ENCODE peak calls at places on chromosome 4, in eight cellular contexts. One of them, this sample, is unnamed.

GRCh38 chr4:15958562-15958961 is 4.4 kb downstream of the FGFBP2 start:
- DNase-seq in G401: no peak
- DNase-seq in activated effector memory CD4-positive, alpha-beta T cell treated with Interleukin-2 at 50 U/mL for 16 hours: no peak
- DNase-seq in iPS-NIHi11: no peak
- DNase-seq in RWPE2: no peak
- DNase-seq in amygdala: no peak
- DNase-seq in stimulated activated CD4-positive, alpha-beta T cell treated with anti-CD3 and anti-CD28 coated beads, TNF-alpha, amount 100 ng/mL, for 4 hours: no peak
- DNase-seq in memory B cell: no peak
- DNase-seq in this sample: no peak

GRCh38 chr4:110840221-110840654 is 217.4 kb upstream of the PITX2 start:
- DNase-seq in memory B cell: no peak
- DNase-seq in amygdala: no peak
- DNase-seq in RWPE2: no peak
- DNase-seq in activated effector memory CD4-positive, alpha-beta T cell treated with Interleukin-2 at 50 U/mL for 16 hours: no peak
- DNase-seq in stimulated activated CD4-positive, alpha-beta T cell treated with anti-CD3 and anti-CD28 coated beads, TNF-alpha, amount 100 ng/mL, for 4 hours: no peak
- DNase-seq in iPS-NIHi11: no peak
- DNase-seq in G401: no peak
- DNase-seq in this sample: no peak

GRCh38 chr4:76658231-76659102 is 223.4 kb downstream of the SHROOM3 start:
- DNase-seq in iPS-NIHi11: no peak
- DNase-seq in amygdala: no peak
- DNase-seq in activated effector memory CD4-positive, alpha-beta T cell treated with Interleukin-2 at 50 U/mL for 16 hours: no peak
- DNase-seq in stimulated activated CD4-positive, alpha-beta T cell treated with anti-CD3 and anti-CD28 coated beads, TNF-alpha, amount 100 ng/mL, for 4 hours: no peak
- DNase-seq in G401: no peak
- DNase-seq in RWPE2: no peak
- DNase-seq in memory B cell: no peak
- DNase-seq in this sample: no peak

GRCh38 chr4:139666735-139667266 is 1.2 kb downstream of the MGST2 start:
- DNase-seq in G401: peak; percentile 79
- DNase-seq in RWPE2: no peak
- DNase-seq in stimulated activated CD4-positive, alpha-beta T cell treated with anti-CD3 and anti-CD28 coated beads, TNF-alpha, amount 100 ng/mL, for 4 hours: no peak
- DNase-seq in memory B cell: no peak
- DNase-seq in activated effector memory CD4-positive, alpha-beta T cell treated with Interleukin-2 at 50 U/mL for 16 hours: no peak
- DNase-seq in iPS-NIHi11: peak; percentile 55
- DNase-seq in amygdala: no peak
- DNase-seq in this sample: no peak

GRCh38 chr4:128946929-128947328 is 137.4 kb downstream of the JADE1 start:
- DNase-seq in RWPE2: no peak
- DNase-seq in iPS-NIHi11: no peak
- DNase-seq in memory B cell: no peak
- DNase-seq in amygdala: no peak
- DNase-seq in G401: no peak
- DNase-seq in stimulated activated CD4-positive, alpha-beta T cell treated with anti-CD3 and anti-CD28 coated beads, TNF-alpha, amount 100 ng/mL, for 4 hours: no peak
- DNase-seq in activated effector memory CD4-positive, alpha-beta T cell treated with Interleukin-2 at 50 U/mL for 16 hours: no peak
- DNase-seq in this sample: no peak

GRCh38 chr4:8472689-8473197 is 32.2 kb downstream of the TRMT44 start:
- DNase-seq in RWPE2: no peak
- DNase-seq in activated effector memory CD4-positive, alpha-beta T cell treated with Interleukin-2 at 50 U/mL for 16 hours: no peak
- DNase-seq in iPS-NIHi11: no peak
- DNase-seq in stimulated activated CD4-positive, alpha-beta T cell treated with anti-CD3 and anti-CD28 coated beads, TNF-alpha, amount 100 ng/mL, for 4 hours: no peak
- DNase-seq in amygdala: no peak
- DNase-seq in memory B cell: no peak
- DNase-seq in G401: no peak
- DNase-seq in this sample: no peak

GRCh38 chr4:184437988-184438774 is 36.2 kb downstream of the IRF2 start:
- DNase-seq in amygdala: no peak
- DNase-seq in stimulated activated CD4-positive, alpha-beta T cell treated with anti-CD3 and anti-CD28 coated beads, TNF-alpha, amount 100 ng/mL, for 4 hours: no peak
- DNase-seq in iPS-NIHi11: no peak
- DNase-seq in RWPE2: no peak
- DNase-seq in G401: no peak
- DNase-seq in activated effector memory CD4-positive, alpha-beta T cell treated with Interleukin-2 at 50 U/mL for 16 hours: no peak
- DNase-seq in memory B cell: no peak
- DNase-seq in this sample: no peak

GRCh38 chr4:16532240-16532990 is 306.1 kb upstream of the TAPT1 start:
- DNase-seq in amygdala: no peak
- DNase-seq in RWPE2: no peak
- DNase-seq in G401: no peak
- DNase-seq in activated effector memory CD4-positive, alpha-beta T cell treated with Interleukin-2 at 50 U/mL for 16 hours: no peak
- DNase-seq in memory B cell: no peak
- DNase-seq in stimulated activated CD4-positive, alpha-beta T cell treated with anti-CD3 and anti-CD28 coated beads, TNF-alpha, amount 100 ng/mL, for 4 hours: no peak
- DNase-seq in iPS-NIHi11: no peak
- DNase-seq in this sample: no peak

GRCh38 chr4:121819216-121819980 is 4.3 kb downstream of the CCNA2 start:
- DNase-seq in activated effector memory CD4-positive, alpha-beta T cell treated with Interleukin-2 at 50 U/mL for 16 hours: no peak
- DNase-seq in memory B cell: no peak
- DNase-seq in stimulated activated CD4-positive, alpha-beta T cell treated with anti-CD3 and anti-CD28 coated beads, TNF-alpha, amount 100 ng/mL, for 4 hours: no peak
- DNase-seq in iPS-NIHi11: no peak
- DNase-seq in RWPE2: no peak
- DNase-seq in G401: no peak
- DNase-seq in amygdala: no peak
- DNase-seq in this sample: no peak

GRCh38 chr4:104906274-104906673 is 240.4 kb upstream of the TET2 start:
- DNase-seq in amygdala: no peak
- DNase-seq in activated effector memory CD4-positive, alpha-beta T cell treated with Interleukin-2 at 50 U/mL for 16 hours: no peak
- DNase-seq in stimulated activated CD4-positive, alpha-beta T cell treated with anti-CD3 and anti-CD28 coated beads, TNF-alpha, amount 100 ng/mL, for 4 hours: no peak
- DNase-seq in RWPE2: no peak
- DNase-seq in iPS-NIHi11: no peak
- DNase-seq in memory B cell: no peak
- DNase-seq in G401: no peak
- DNase-seq in this sample: no peak

GRCh38 chr4:157115613-157116340 is 39.8 kb downstream of the GLRB start:
- DNase-seq in activated effector memory CD4-positive, alpha-beta T cell treated with Interleukin-2 at 50 U/mL for 16 hours: no peak
- DNase-seq in G401: no peak
- DNase-seq in iPS-NIHi11: no peak
- DNase-seq in RWPE2: no peak
- DNase-seq in amygdala: no peak
- DNase-seq in memory B cell: no peak
- DNase-seq in stimulated activated CD4-positive, alpha-beta T cell treated with anti-CD3 and anti-CD28 coated beads, TNF-alpha, amount 100 ng/mL, for 4 hours: no peak
- DNase-seq in this sample: no peak

GRCh38 chr4:16827762-16828724 is 70.4 kb downstream of the LDB2 start:
- DNase-seq in memory B cell: no peak
- DNase-seq in G401: no peak
- DNase-seq in RWPE2: no peak
- DNase-seq in stimulated activated CD4-positive, alpha-beta T cell treated with anti-CD3 and anti-CD28 coated beads, TNF-alpha, amount 100 ng/mL, for 4 hours: no peak
- DNase-seq in iPS-NIHi11: no peak
- DNase-seq in amygdala: no peak
- DNase-seq in activated effector memory CD4-positive, alpha-beta T cell treated with Interleukin-2 at 50 U/mL for 16 hours: no peak
- DNase-seq in this sample: no peak

GRCh38 chr4:128275351-128275750 is 12.3 kb downstream of the PGRMC2 start:
- DNase-seq in activated effector memory CD4-positive, alpha-beta T cell treated with Interleukin-2 at 50 U/mL for 16 hours: no peak
- DNase-seq in G401: no peak
- DNase-seq in iPS-NIHi11: no peak
- DNase-seq in amygdala: no peak
- DNase-seq in memory B cell: no peak
- DNase-seq in stimulated activated CD4-positive, alpha-beta T cell treated with anti-CD3 and anti-CD28 coated beads, TNF-alpha, amount 100 ng/mL, for 4 hours: no peak
- DNase-seq in RWPE2: no peak
- DNase-seq in this sample: no peak

GRCh38 chr4:40325406-40326019 is 9.6 kb upstream of the CHRNA9 start:
- DNase-seq in RWPE2: no peak
- DNase-seq in amygdala: no peak
- DNase-seq in stimulated activated CD4-positive, alpha-beta T cell treated with anti-CD3 and anti-CD28 coated beads, TNF-alpha, amount 100 ng/mL, for 4 hours: peak; percentile 40
- DNase-seq in iPS-NIHi11: peak; percentile 69
- DNase-seq in memory B cell: no peak
- DNase-seq in activated effector memory CD4-positive, alpha-beta T cell treated with Interleukin-2 at 50 U/mL for 16 hours: peak; percentile 28
- DNase-seq in G401: peak; percentile 70
- DNase-seq in this sample: peak; percentile 45

GRCh38 chr4:183153190-183153916 is 54.3 kb downstream of the WWC2 start:
- DNase-seq in activated effector memory CD4-positive, alpha-beta T cell treated with Interleukin-2 at 50 U/mL for 16 hours: no peak
- DNase-seq in stimulated activated CD4-positive, alpha-beta T cell treated with anti-CD3 and anti-CD28 coated beads, TNF-alpha, amount 100 ng/mL, for 4 hours: no peak
- DNase-seq in amygdala: no peak
- DNase-seq in RWPE2: no peak
- DNase-seq in iPS-NIHi11: no peak
- DNase-seq in G401: no peak
- DNase-seq in memory B cell: no peak
- DNase-seq in this sample: no peak

GRCh38 chr4:3874525-3875110 is 108.4 kb downstream of the ADRA2C start:
- DNase-seq in RWPE2: peak; percentile 14
- DNase-seq in iPS-NIHi11: no peak
- DNase-seq in stimulated activated CD4-positive, alpha-beta T cell treated with anti-CD3 and anti-CD28 coated beads, TNF-alpha, amount 100 ng/mL, for 4 hours: no peak
- DNase-seq in memory B cell: no peak
- DNase-seq in G401: no peak
- DNase-seq in activated effector memory CD4-positive, alpha-beta T cell treated with Interleukin-2 at 50 U/mL for 16 hours: no peak
- DNase-seq in amygdala: no peak
- DNase-seq in this sample: no peak

GRCh38 chr4:152937535-152938236 is 1.6 kb downstream of the FHDC1 start:
- DNase-seq in G401: peak; percentile 50
- DNase-seq in activated effector memory CD4-positive, alpha-beta T cell treated with Interleukin-2 at 50 U/mL for 16 hours: no peak
- DNase-seq in stimulated activated CD4-positive, alpha-beta T cell treated with anti-CD3 and anti-CD28 coated beads, TNF-alpha, amount 100 ng/mL, for 4 hours: no peak
- DNase-seq in amygdala: no peak
- DNase-seq in iPS-NIHi11: peak; percentile 61
- DNase-seq in RWPE2: no peak
- DNase-seq in memory B cell: peak; percentile 42
- DNase-seq in this sample: no peak

GRCh38 chr4:18847276-18847890 is 825.8 kb upstream of the LCORL start:
- DNase-seq in memory B cell: no peak
- DNase-seq in RWPE2: no peak
- DNase-seq in stimulated activated CD4-positive, alpha-beta T cell treated with anti-CD3 and anti-CD28 coated beads, TNF-alpha, amount 100 ng/mL, for 4 hours: no peak
- DNase-seq in activated effector memory CD4-positive, alpha-beta T cell treated with Interleukin-2 at 50 U/mL for 16 hours: no peak
- DNase-seq in G401: no peak
- DNase-seq in amygdala: no peak
- DNase-seq in iPS-NIHi11: no peak
- DNase-seq in this sample: no peak

GRCh38 chr4:183295711-183296110 is 24.4 kb downstream of the CLDN22 start:
- DNase-seq in stimulated activated CD4-positive, alpha-beta T cell treated with anti-CD3 and anti-CD28 coated beads, TNF-alpha, amount 100 ng/mL, for 4 hours: no peak
- DNase-seq in G401: no peak
- DNase-seq in activated effector memory CD4-positive, alpha-beta T cell treated with Interleukin-2 at 50 U/mL for 16 hours: no peak
- DNase-seq in amygdala: no peak
- DNase-seq in RWPE2: no peak
- DNase-seq in iPS-NIHi11: no peak
- DNase-seq in memory B cell: no peak
- DNase-seq in this sample: no peak

GRCh38 chr4:164081371-164081770 is 586.9 kb downstream of the TMA16 start:
- DNase-seq in memory B cell: no peak
- DNase-seq in RWPE2: no peak
- DNase-seq in iPS-NIHi11: peak; percentile 7
- DNase-seq in G401: no peak
- DNase-seq in stimulated activated CD4-positive, alpha-beta T cell treated with anti-CD3 and anti-CD28 coated beads, TNF-alpha, amount 100 ng/mL, for 4 hours: no peak
- DNase-seq in activated effector memory CD4-positive, alpha-beta T cell treated with Interleukin-2 at 50 U/mL for 16 hours: no peak
- DNase-seq in amygdala: no peak
- DNase-seq in this sample: no peak

GRCh38 chr4:25914670-25915358 is 794 bp downstream of the SMIM20 start:
- DNase-seq in memory B cell: no peak
- DNase-seq in amygdala: no peak
- DNase-seq in stimulated activated CD4-positive, alpha-beta T cell treated with anti-CD3 and anti-CD28 coated beads, TNF-alpha, amount 100 ng/mL, for 4 hours: no peak
- DNase-seq in G401: peak; percentile 60
- DNase-seq in activated effector memory CD4-positive, alpha-beta T cell treated with Interleukin-2 at 50 U/mL for 16 hours: no peak
- DNase-seq in iPS-NIHi11: no peak
- DNase-seq in RWPE2: no peak
- DNase-seq in this sample: no peak

GRCh38 chr4:7135389-7135746 is 57.0 kb upstream of the SORCS2 start:
- DNase-seq in amygdala: no peak
- DNase-seq in stimulated activated CD4-positive, alpha-beta T cell treated with anti-CD3 and anti-CD28 coated beads, TNF-alpha, amount 100 ng/mL, for 4 hours: no peak
- DNase-seq in iPS-NIHi11: no peak
- DNase-seq in activated effector memory CD4-positive, alpha-beta T cell treated with Interleukin-2 at 50 U/mL for 16 hours: no peak
- DNase-seq in memory B cell: no peak
- DNase-seq in RWPE2: no peak
- DNase-seq in G401: no peak
- DNase-seq in this sample: no peak

GRCh38 chr4:81606796-81607550 is 135.3 kb upstream of the RASGEF1B start:
- DNase-seq in iPS-NIHi11: peak; percentile 33
- DNase-seq in amygdala: no peak
- DNase-seq in G401: no peak
- DNase-seq in stimulated activated CD4-positive, alpha-beta T cell treated with anti-CD3 and anti-CD28 coated beads, TNF-alpha, amount 100 ng/mL, for 4 hours: no peak
- DNase-seq in activated effector memory CD4-positive, alpha-beta T cell treated with Interleukin-2 at 50 U/mL for 16 hours: no peak
- DNase-seq in memory B cell: no peak
- DNase-seq in RWPE2: no peak
- DNase-seq in this sample: no peak

GRCh38 chr4:111501946-111502345 is 643.3 kb upstream of the FAM241A start:
- DNase-seq in iPS-NIHi11: no peak
- DNase-seq in RWPE2: no peak
- DNase-seq in activated effector memory CD4-positive, alpha-beta T cell treated with Interleukin-2 at 50 U/mL for 16 hours: no peak
- DNase-seq in G401: no peak
- DNase-seq in memory B cell: no peak
- DNase-seq in stimulated activated CD4-positive, alpha-beta T cell treated with anti-CD3 and anti-CD28 coated beads, TNF-alpha, amount 100 ng/mL, for 4 hours: no peak
- DNase-seq in amygdala: no peak
- DNase-seq in this sample: no peak

This sample was measured in T-helper 22 cell.